ENCODE peak calls at places on chromosomes 12 and 14, in seven cellular contexts. V, B, G, W, P, S and Y are unnamed samples. For H3K4me1, the result is how much of the 10 kb centered on the place peaks cover.

GRCh38 chr12:122874081-122874480 is 21.8 kb downstream of the VPS37B start:
- DNase-seq in V (no peak), B (peak), G (no peak), W (no peak), P (no peak), S (no peak), Y (peak)

GRCh38 chr12:52415870-52416750 is 10.0 kb upstream of the KRT82 start:
- DNase-seq in V (no peak), B (no peak), G (peak), W (no peak), P (peak), S (peak), Y (no peak)

GRCh38 chr12:16165506-16165905 is 112.0 kb downstream of the SLC15A5 start:
- DNase-seq in V (no peak), B (no peak), G (peak), W (no peak), P (no peak), S (peak), Y (no peak)

GRCh38 chr14:69096766-69097475 is 56.0 kb downstream of the DCAF5 start:
- DNase-seq in V (no peak), B (no peak), G (no peak), W (no peak), P (no peak), S (no peak), Y (no peak)

GRCh38 chr14:34999500-34999899 is 16.7 kb downstream of the SRP54 start:
- DNase-seq in V (no peak), B (no peak), G (no peak), W (no peak), P (no peak), S (no peak), Y (no peak)

GRCh38 chr12:6095269-6095668 is 29.2 kb downstream of the VWF start:
- DNase-seq in V (no peak), B (no peak), G (no peak), W (no peak), P (no peak), S (no peak), Y (no peak)

GRCh38 chr12:114163766-114164165 is 197.6 kb upstream of the RBM19 start:
- DNase-seq in V (no peak), B (no peak), G (peak), W (no peak), P (peak), S (no peak), Y (no peak)

GRCh38 chr14:102272392-102272791 is 32.6 kb downstream of the MOK start:
- DNase-seq in V (no peak), B (no peak), G (no peak), W (no peak), P (no peak), S (no peak), Y (no peak)

GRCh38 chr12:47377414-47378221 is 297.9 kb upstream of the AMIGO2 start:
- DNase-seq in V (peak), B (no peak), G (peak), W (no peak), P (no peak), S (peak), Y (no peak)

GRCh38 chr14:63457498-63457897 is 85.7 kb downstream of the PPP2R5E start:
- DNase-seq in V (no peak), B (no peak), G (no peak), W (no peak), P (no peak), S (no peak), Y (no peak)

GRCh38 chr12:133058203-133059125 is 21.2 kb downstream of the ZNF84 start:
- DNase-seq in V (no peak), B (no peak), G (no peak), W (peak), P (no peak), S (no peak), Y (no peak)

GRCh38 chr14:69481815-69482568 is 2.5 kb upstream of the PLEKHD1 start:
- DNase-seq in V (no peak), B (no peak), G (no peak), W (no peak), P (no peak), S (no peak), Y (no peak)

GRCh38 chr12:57845478-57846284 is 848 bp downstream of the CTDSP2 start:
- DNase-seq in V (peak), B (peak), G (peak), W (peak), P (peak), S (peak), Y (peak)

GRCh38 chr12:77685112-77685511 is 145.6 kb upstream of the NAV3 start:
- DNase-seq in V (peak), B (no peak), G (peak), W (peak), P (no peak), S (peak), Y (no peak)

GRCh38 chr14:38107216-38107631 is 100.5 kb upstream of the SSTR1 start:
- DNase-seq in V (no peak), B (no peak), G (no peak), W (no peak), P (no peak), S (no peak), Y (no peak)

GRCh38 chr14:34750670-34751069 is 36.3 kb upstream of the CFL2 start:
- DNase-seq in V (no peak), B (no peak), G (no peak), W (no peak), P (no peak), S (no peak), Y (no peak)

GRCh38 chr12:111395557-111396187 is 10.1 kb upstream of the SH2B3 start:
- DNase-seq in V (no peak), B (no peak), G (no peak), W (no peak), P (no peak), S (no peak), Y (no peak)

GRCh38 chr12:107655281-107656065 is 30.1 kb upstream of the PWP1 start:
- DNase-seq in V (no peak), B (no peak), G (no peak), W (no peak), P (no peak), S (no peak), Y (no peak)

GRCh38 chr12:121060149-121061001 is 21.3 kb upstream of the OASL start:
- DNase-seq in V (no peak), B (peak), G (peak), W (peak), P (no peak), S (no peak), Y (peak)

GRCh38 chr12:66633676-66634075 is 45.2 kb downstream of the GRIP1 start:
- DNase-seq in V (no peak), B (no peak), G (no peak), W (no peak), P (peak), S (no peak), Y (no peak)

GRCh38 chr12:66014818-66015217 is 115.7 kb downstream of the LLPH start:
- DNase-seq in V (no peak), B (no peak), G (no peak), W (no peak), P (no peak), S (no peak), Y (no peak)

GRCh38 chr12:98532687-98533304 is 17.4 kb downstream of the TMPO start:
- DNase-seq in V (no peak), B (no peak), G (peak), W (peak), P (peak), S (no peak), Y (peak)

GRCh38 chr12:94329366-94329765 is 130.3 kb downstream of the CEP83 start:
- DNase-seq in V (no peak), B (no peak), G (no peak), W (no peak), P (no peak), S (no peak), Y (no peak)

GRCh38 chr14:69004731-69005431 is 25.8 kb upstream of the ACTN1 start:
- DNase-seq in V (no peak), B (no peak), G (no peak), W (no peak), P (peak), S (no peak), Y (no peak)

GRCh38 chr12:89439946-89440345 is 84.7 kb downstream of the GALNT4 start:
- DNase-seq in V (no peak), B (no peak), G (no peak), W (no peak), P (no peak), S (no peak), Y (no peak)

GRCh38 chr14:77574446-77575125 is 41.9 kb downstream of the SPTLC2 start:
- DNase-seq in V (no peak), B (no peak), G (no peak), W (no peak), P (no peak), S (no peak), Y (no peak)

GRCh38 chr14:105864116-105864515 is 337.7 kb downstream of the TMEM121 start:
- DNase-seq in V (peak), B (peak), G (no peak), W (no peak), P (no peak), S (peak), Y (no peak)

GRCh38 chr14:68655021-68655811 is 137.7 kb downstream of the ZFP36L1 start:
- DNase-seq in V (no peak), B (no peak), G (no peak), W (no peak), P (no peak), S (no peak), Y (no peak)

GRCh38 chr14:59261334-59261733 is 72.9 kb downstream of the DAAM1 start:
- DNase-seq in V (no peak), B (no peak), G (no peak), W (no peak), P (no peak), S (no peak), Y (no peak)

GRCh38 chr12:106080111-106080732 is 58.5 kb downstream of the NUAK1 start:
- DNase-seq in V (no peak), B (no peak), G (no peak), W (no peak), P (no peak), S (peak), Y (no peak)

GRCh38 chr14:67151082-67151666 is 38.1 kb upstream of the GARIN2 start:
- DNase-seq in V (no peak), B (no peak), G (no peak), W (no peak), P (no peak), S (no peak), Y (no peak)

GRCh38 chr12:91098942-91099341 is 12.4 kb downstream of the LUM start:
- DNase-seq in V (peak), B (no peak), G (peak), W (no peak), P (peak), S (peak), Y (no peak)

GRCh38 chr14:71665157-71665556 is 267.1 kb upstream of the RGS6 start:
- DNase-seq in V (no peak), B (no peak), G (no peak), W (no peak), P (no peak), S (no peak), Y (no peak)

GRCh38 chr12:29762637-29763300 is 21.0 kb downstream of the TMTC1 start:
- DNase-seq in V (no peak), B (no peak), G (no peak), W (no peak), P (no peak), S (no peak), Y (no peak)

GRCh38 chr12:5027436-5027835 is 16.2 kb upstream of the KCNA5 start:
- DNase-seq in V (no peak), B (no peak), G (no peak), W (no peak), P (no peak), S (no peak), Y (no peak)

GRCh38 chr12:47270782-47271664 is 191.3 kb upstream of the AMIGO2 start:
- DNase-seq in V (no peak), B (no peak), G (no peak), W (peak), P (peak), S (no peak), Y (no peak)

GRCh38 chr12:104909761-104910160 is 48.3 kb downstream of the SLC41A2 start:
- DNase-seq in V (no peak), B (no peak), G (no peak), W (no peak), P (no peak), S (no peak), Y (no peak)

GRCh38 chr12:6662906-6663742 is at the start of gene ING4:
- DNase-seq in V (peak), B (peak), G (peak), W (peak), P (peak), S (peak), Y (peak)

DNA sequence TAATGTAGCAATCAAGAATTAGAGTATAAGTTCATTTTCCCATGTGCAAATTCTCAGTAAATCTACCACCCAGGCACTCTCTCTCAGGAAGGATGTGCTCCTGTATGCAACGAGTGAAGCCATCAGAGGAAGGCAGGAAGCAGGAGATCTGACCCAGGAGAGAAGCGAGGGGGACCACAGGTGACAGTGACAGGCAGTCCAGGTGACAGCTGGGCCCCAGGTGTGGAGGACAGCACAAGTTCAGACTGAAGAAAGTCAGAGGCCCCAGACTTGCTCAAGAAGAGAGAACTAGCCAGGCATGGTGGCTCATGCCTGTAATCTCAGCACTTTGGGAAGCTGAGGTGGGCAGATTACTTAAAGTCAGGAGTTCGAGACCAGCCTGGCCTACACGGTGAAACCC is 13.8 kb downstream of the CLMN start:
- DNase-seq in V (no peak), B (no peak), G (no peak), W (no peak), P (no peak), S (no peak), Y (no peak)
- H3K27ac ChIP-seq in V (no peak), B (no peak), G (no peak), W (no peak), P (no peak), S (no peak), Y (no peak)

DNA sequence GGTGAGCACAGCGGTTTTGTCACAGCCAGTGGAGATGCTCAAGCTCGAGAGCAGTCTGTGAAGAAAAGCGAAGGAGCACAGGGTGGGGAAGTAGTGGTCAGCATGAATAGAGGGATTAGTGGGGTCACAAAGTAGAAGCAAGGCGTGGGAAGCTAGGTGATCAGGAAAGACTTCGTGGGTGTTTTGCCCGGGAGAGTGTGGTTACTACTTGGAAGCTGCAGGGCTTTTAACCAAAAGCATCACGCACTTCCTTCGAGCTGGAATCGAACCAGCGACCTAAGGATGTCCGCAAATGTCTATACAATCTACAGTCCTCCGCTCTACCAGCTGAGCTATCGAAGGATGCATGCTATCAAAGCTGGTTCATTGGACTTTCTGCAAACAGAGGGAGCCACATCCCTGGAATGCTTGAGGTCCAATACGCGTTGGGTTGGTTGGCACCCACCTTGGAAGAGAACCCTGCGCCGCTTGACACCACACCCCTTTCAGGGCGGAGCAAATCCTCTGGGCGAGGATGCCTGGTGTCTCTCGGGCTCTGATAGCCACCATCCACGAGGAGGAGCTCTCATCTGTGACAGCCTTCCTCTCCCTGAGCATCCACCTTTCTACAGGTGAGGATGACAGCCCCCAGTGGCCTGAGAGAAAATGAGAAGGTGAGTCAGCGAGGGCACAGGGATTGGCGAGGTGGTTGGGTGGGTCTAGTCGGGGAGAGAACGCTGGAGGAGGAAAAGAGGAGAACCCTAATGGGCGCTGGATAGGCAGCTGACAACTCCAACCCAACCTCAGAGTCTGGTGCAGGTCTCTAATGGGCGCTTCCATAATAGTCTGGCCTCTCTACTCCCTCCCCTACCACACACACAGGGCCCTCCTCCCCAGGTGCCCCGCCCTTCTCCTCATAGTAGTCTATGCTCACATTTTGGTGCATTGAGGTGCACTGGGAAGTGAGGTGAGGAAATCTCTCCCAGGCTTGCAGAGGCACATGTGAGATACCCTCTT is 16.0 kb upstream of the OR6S1 start:
- DNase-seq in V (no peak), B (no peak), G (peak), W (peak), P (peak), S (no peak), Y (no peak)
- H3K4me3 ChIP-seq in V (no peak), B (no peak), G (no peak), W (no peak), P (no peak), S (no peak), Y (no peak)

GRCh38 chr12:124863409-124864325 is at the start of gene SCARB1:
- DNase-seq in V (peak), B (peak), G (peak), W (peak), P (no peak), S (peak), Y (peak)

GRCh38 chr12:124861898-124862676 is 1.6 kb downstream of the SCARB1 start:
- DNase-seq in V (no peak), B (no peak), G (no peak), W (no peak), P (no peak), S (no peak), Y (no peak)

GRCh38 chr12:124861492-124861891 is 2.2 kb downstream of the SCARB1 start:
- DNase-seq in V (peak), B (no peak), G (peak), W (no peak), P (no peak), S (peak), Y (no peak)

GRCh38 chr12:124864326-124864752 is 675 bp upstream of the SCARB1 start:
- DNase-seq in V (no peak), B (no peak), G (no peak), W (no peak), P (no peak), S (no peak), Y (no peak)

GRCh38 chr12:124862768-124863408 is 776 bp downstream of the SCARB1 start:
- DNase-seq in V (no peak), B (no peak), G (peak), W (peak), P (no peak), S (no peak), Y (peak)
- H3K4me1 ChIP-seq in V (under half), B (under half), G (under half), W (under half), P (under half), S (under half), Y (under half)

DNA sequence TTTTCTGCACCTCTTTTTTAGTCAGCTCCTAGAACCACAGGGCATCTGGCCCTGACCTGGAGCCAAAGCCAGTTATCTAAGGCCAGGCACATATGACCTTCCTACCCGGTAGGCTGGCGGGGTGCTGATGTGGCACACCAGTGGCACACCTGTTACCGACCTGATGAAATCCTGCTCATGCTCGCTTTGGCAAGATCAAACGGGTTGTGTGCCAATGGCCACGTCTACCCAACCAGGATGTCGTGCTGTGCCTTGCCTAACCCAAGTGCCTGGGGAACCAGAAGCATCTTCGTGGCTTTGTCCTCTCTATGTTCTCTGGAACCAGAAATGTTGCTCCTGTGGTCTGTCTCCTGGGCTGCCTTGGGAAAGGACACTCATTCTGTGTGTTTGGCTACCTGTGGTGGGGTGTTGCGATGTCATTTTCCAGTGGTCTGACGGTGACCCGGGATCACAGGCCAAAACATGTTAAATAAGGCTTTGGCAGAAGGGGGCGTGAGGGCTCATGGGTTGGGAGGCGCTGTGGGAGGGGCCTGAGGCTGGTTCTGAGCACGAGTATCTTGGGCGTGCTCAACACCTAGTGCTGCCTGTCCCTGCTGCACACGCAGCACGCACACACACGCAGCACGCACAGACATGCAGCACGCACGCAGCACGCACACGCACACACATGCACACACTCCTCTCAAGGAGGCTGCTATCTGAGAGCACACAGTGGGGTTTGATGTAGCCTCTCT is 27.9 kb downstream of the CCNK start:
- DNase-seq in V (no peak), B (no peak), G (peak), W (no peak), P (no peak), S (no peak), Y (no peak)
- H3K27ac ChIP-seq in V (no peak), B (no peak), G (no peak), W (no peak), P (no peak), S (no peak), Y (no peak)

GRCh38 chr14:88326352-88327103 is 3.5 kb upstream of the KCNK10 start:
- DNase-seq in V (no peak), B (no peak), G (no peak), W (no peak), P (no peak), S (no peak), Y (no peak)

GRCh38 chr14:88327497-88327896 is 4.4 kb upstream of the KCNK10 start:
- DNase-seq in V (no peak), B (no peak), G (no peak), W (no peak), P (no peak), S (no peak), Y (no peak)

GRCh38 chr14:88323086-88323519 is at the start of gene KCNK10:
- DNase-seq in V (no peak), B (no peak), G (no peak), W (no peak), P (no peak), S (no peak), Y (no peak)

GRCh38 chr14:88323520-88324199 is 591 bp upstream of the KCNK10 start:
- DNase-seq in V (no peak), B (no peak), G (peak), W (no peak), P (no peak), S (no peak), Y (no peak)

DNA sequence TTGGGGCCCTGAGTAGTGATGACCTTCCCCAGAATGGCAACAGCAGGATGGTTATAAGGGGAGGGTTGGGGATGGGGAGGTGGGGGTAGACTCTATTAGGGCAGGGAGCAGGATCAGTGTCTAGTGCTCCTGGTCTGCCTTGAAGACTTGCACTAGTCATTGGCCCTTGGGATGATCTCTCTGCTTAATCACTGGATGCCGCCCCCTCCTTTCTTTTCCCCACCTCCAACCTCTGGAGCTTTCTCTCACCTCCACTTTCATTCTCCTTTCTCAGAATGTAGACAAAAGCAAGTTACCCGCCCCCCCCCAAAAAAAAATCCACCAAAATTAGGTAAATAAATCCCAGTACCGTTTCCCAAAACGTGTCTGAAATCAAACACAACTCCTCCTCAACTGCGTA is 2.8 kb upstream of the KCNK10 start:
- DNase-seq in V (no peak), B (no peak), G (no peak), W (no peak), P (no peak), S (no peak), Y (no peak)
- H3K4me3 ChIP-seq in V (no peak), B (no peak), G (no peak), W (no peak), P (no peak), S (no peak), Y (no peak)